ENCODE peak calls at places on chromosome 6, in seven cellular contexts. D is neuronal stem cell, I is IMR-90, B is mesendoderm, T is trophoblast cell, X is mesenchymal stem cell, F is H1. O is an unnamed sample.

GRCh38 chr6:15522026-15522425 is 140.8 kb downstream of the DTNBP1 start:
- DNase-seq in X (no peak), I (no peak), D (no peak), T (no peak), F (no peak), B (no peak), O (peak)

GRCh38 chr6:13733178-13733851 is 21.7 kb upstream of the RANBP9 start:
- DNase-seq in F (no peak), I (peak), D (no peak), X (peak), B (peak), T (peak), O (no peak)

GRCh38 chr6:70494833-70495232 is 71.9 kb upstream of the SDHAF4 start:
- DNase-seq in F (no peak), D (no peak), T (no peak), B (no peak), I (no peak), X (no peak), O (no peak)

GRCh38 chr6:79127660-79128059 is 49.6 kb upstream of the PHIP start:
- DNase-seq in X (no peak), D (no peak), B (peak), T (no peak), F (no peak), I (no peak), O (peak)

GRCh38 chr6:33430991-33431879 is 11.4 kb downstream of the SYNGAP1 start:
- DNase-seq in T (no peak), F (peak), D (peak), B (peak), I (peak), X (peak), O (peak)

GRCh38 chr6:27752038-27752885 is 159.9 kb downstream of the OR2B2 start:
- DNase-seq in D (peak), F (peak), I (peak), X (peak), T (peak), B (peak), O (peak)

GRCh38 chr6:158686791-158687381 is 37.0 kb downstream of the SYTL3 start:
- DNase-seq in T (no peak), B (no peak), D (no peak), X (peak), F (no peak), I (no peak), O (no peak)

GRCh38 chr6:84172080-84172479 is 55.4 kb downstream of the CEP162 start:
- DNase-seq in F (no peak), B (no peak), X (no peak), D (no peak), I (no peak), T (no peak), O (no peak)

GRCh38 chr6:125793280-125793679 is 2.5 kb downstream of the NCOA7 start:
- DNase-seq in I (no peak), X (no peak), B (peak), T (no peak), F (no peak), D (no peak), O (no peak)

GRCh38 chr6:897561-898207 is 204.7 kb upstream of the EXOC2 start:
- DNase-seq in F (no peak), B (no peak), X (no peak), D (no peak), T (no peak), I (no peak), O (no peak)

GRCh38 chr6:113857565-113858066 is 471 bp downstream of the MARCKS start:
- DNase-seq in T (peak), I (no peak), X (no peak), D (peak), F (peak), B (peak), O (no peak)

GRCh38 chr6:81894788-81895221 is 142.3 kb upstream of the TENT5A start:
- DNase-seq in T (no peak), B (no peak), F (no peak), X (peak), D (peak), I (peak), O (no peak)

GRCh38 chr6:66556936-66557335 is 849.9 kb upstream of the EYS start:
- DNase-seq in I (no peak), D (no peak), B (no peak), X (peak), T (no peak), F (no peak), O (no peak)

GRCh38 chr6:14642842-14643241 is 525.3 kb downstream of the CD83 start:
- DNase-seq in B (no peak), T (no peak), D (no peak), F (no peak), I (no peak), X (no peak), O (no peak)

GRCh38 chr6:149335924-149336323 is 18.4 kb downstream of the TAB2 start:
- DNase-seq in I (peak), X (peak), B (no peak), F (no peak), T (no peak), D (no peak), O (no peak)

GRCh38 chr6:137571854-137572253 is 77.7 kb upstream of the OLIG3 start:
- DNase-seq in D (peak), T (peak), X (peak), F (peak), B (peak), I (peak), O (peak)
- H3K4ac ChIP-seq in D (no peak), T (no peak), X (no peak), F (no peak), B (no peak), I (no peak), O (no peak)

DNA sequence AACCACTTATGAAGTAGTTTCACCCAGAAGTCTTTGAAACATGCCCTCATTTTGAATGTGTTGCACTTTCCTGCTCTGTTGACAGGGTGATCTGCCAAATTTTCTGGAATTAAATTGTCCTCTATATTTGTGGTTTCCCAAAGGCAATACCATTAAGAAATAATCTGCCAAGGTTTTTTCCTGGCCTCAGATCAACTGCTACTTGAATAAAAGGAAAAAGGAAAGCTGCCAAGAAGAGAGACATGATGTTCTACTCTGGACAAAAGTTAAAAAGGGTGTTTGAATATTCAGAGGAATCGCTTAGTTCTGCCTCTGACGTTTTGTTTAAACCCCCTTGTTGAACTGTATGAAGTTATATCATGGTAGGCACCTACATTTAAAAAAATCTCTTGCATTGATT is 37.4 kb upstream of the ARMH2 start:
- DNase-seq in T (no peak), D (no peak), X (no peak), B (no peak), I (no peak), F (no peak), O (no peak)
- H3K4ac ChIP-seq in T (no peak), D (no peak), X (no peak), B (no peak), I (no peak), F (no peak), O (no peak)

DNA sequence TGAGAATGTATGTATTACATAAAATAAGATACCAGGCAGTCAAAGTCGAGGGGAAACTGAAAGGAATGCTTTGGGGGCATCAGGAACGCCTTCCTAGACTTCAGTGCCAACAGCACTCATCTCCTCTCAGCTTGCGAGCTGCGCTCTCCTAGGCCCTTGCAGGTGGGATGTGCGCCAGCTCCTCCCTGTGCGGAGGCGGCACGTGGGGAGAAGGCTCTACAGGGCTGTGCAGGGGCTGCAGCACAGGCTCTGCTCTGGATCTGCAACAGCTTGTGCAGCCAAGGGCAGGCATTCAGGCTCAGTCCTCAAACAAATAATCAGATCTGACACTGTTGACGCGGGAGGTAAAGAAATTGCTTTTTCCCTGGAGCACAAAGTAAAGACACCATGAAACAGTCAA is 144.8 kb downstream of the TTLL2 start:
- DNase-seq in F (no peak), I (no peak), T (no peak), D (no peak), X (no peak), B (no peak), O (no peak)
- H3K4ac ChIP-seq in F (no peak), I (no peak), T (no peak), D (no peak), X (no peak), B (no peak), O (no peak)

GRCh38 chr6:160080097-160080496 is 41.5 kb upstream of the SLC22A1 start:
- DNase-seq in D (no peak), B (no peak), T (no peak), F (no peak), I (no peak), X (no peak), O (no peak)

GRCh38 chr6:160078883-160079685 is 42.5 kb upstream of the SLC22A1 start:
- DNase-seq in F (no peak), D (no peak), T (no peak), X (no peak), B (no peak), I (no peak), O (no peak)

GRCh38 chr6:160079686-160080043 is 42.0 kb upstream of the SLC22A1 start:
- DNase-seq in B (no peak), F (no peak), D (no peak), I (no peak), T (peak), X (no peak), O (no peak)

GRCh38 chr6:160082627-160083026 is 39.0 kb upstream of the SLC22A1 start:
- DNase-seq in D (no peak), B (no peak), X (no peak), F (no peak), I (no peak), T (no peak), O (no peak)

GRCh38 chr6:160081398-160081797 is 40.2 kb upstream of the SLC22A1 start:
- DNase-seq in F (peak), D (no peak), B (no peak), T (peak), X (no peak), I (no peak), O (no peak)
- H3K4ac ChIP-seq in F (no peak), D (no peak), B (no peak), T (no peak), X (no peak), I (no peak), O (no peak)

GRCh38 chr6:121351911-121352310 is 17.6 kb upstream of the TBC1D32 start:
- DNase-seq in B (no peak), I (no peak), X (no peak), D (no peak), T (peak), F (no peak), O (no peak)
- H3K4ac ChIP-seq in B (no peak), I (no peak), X (no peak), D (no peak), T (no peak), F (no peak), O (no peak)

O was measured in H9.